ENCODE peak calls at places on chromosomes 4 and X, in five cellular contexts. M is coronary artery, L is WERI-Rb-1, I is astrocyte of the cerebellum, N is kidney epithelial cell. V is an unnamed sample.

GRCh38 chr4:6727081-6727942 is 11.3 kb downstream of the BLOC1S4 start:
- DNase-seq in M (no peak), L (no peak), I (no peak), N (no peak), V (no peak)

GRCh38 chr4:110808371-110808878 is 185.5 kb upstream of the PITX2 start:
- DNase-seq in M (no peak), L (no peak), I (no peak), N (peak; percentile 26), V (no peak)

GRCh38 chrX:53091354-53091753 is 2.6 kb upstream of the KANTR start:
- DNase-seq in M (no peak), L (no peak), I (no peak), N (no peak), V (no peak)

GRCh38 chr4:37533286-37534033 is 152.7 kb downstream of the RELL1 start:
- DNase-seq in M (no peak), L (no peak), I (no peak), N (no peak), V (no peak)

GRCh38 chr4:20318011-20318898 is 66.5 kb downstream of the SLIT2 start:
- DNase-seq in M (no peak), L (no peak), I (no peak), N (no peak), V (no peak)

GRCh38 chr4:37389967-37390580 is 145.5 kb downstream of the NWD2 start:
- DNase-seq in M (no peak), L (peak; percentile 28), I (peak; percentile 39), N (no peak), V (no peak)

GRCh38 chr4:185254434-185254833 is 45.0 kb downstream of the SNX25 start:
- DNase-seq in M (no peak), L (no peak), I (no peak), N (no peak), V (no peak)

GRCh38 chrX:69277961-69278795 is 112.9 kb upstream of the PJA1 start:
- DNase-seq in M (no peak), L (no peak), I (no peak), N (no peak), V (no peak)

GRCh38 chrX:103431316-103431715 is 55.0 kb downstream of the BEX3 start:
- DNase-seq in M (no peak), L (no peak), I (no peak), N (no peak), V (no peak)

GRCh38 chr4:2914220-2915126 is 48.7 kb downstream of the NOP14 start:
- DNase-seq in M (no peak), L (no peak), I (no peak), N (no peak), V (no peak)

GRCh38 chrX:131067216-131067615 is 9.1 kb downstream of the ARHGAP36 start:
- DNase-seq in M (no peak), L (no peak), I (no peak), N (no peak), V (no peak)

GRCh38 chr4:185774815-185775684 is 36.9 kb downstream of the SORBS2 start:
- DNase-seq in M (peak; percentile 86), L (no peak), I (peak; percentile 86), N (no peak), V (no peak)

GRCh38 chrX:114162068-114162735 is 421.7 kb upstream of the HTR2C start:
- DNase-seq in M (no peak), L (peak; percentile 24), I (no peak), N (no peak), V (no peak)

GRCh38 chr4:96102541-96103018 is 262.7 kb downstream of the PDHA2 start:
- DNase-seq in M (no peak), L (no peak), I (peak; percentile 43), N (no peak), V (no peak)

GRCh38 chr4:13797061-13797460 is 169.5 kb upstream of the BOD1L1 start:
- DNase-seq in M (no peak), L (no peak), I (no peak), N (no peak), V (no peak)

GRCh38 chrX:41922694-41923171 is 621 bp downstream of the CASK start:
- DNase-seq in M (peak; percentile 75), L (peak; percentile 45), I (no peak), N (no peak), V (peak; percentile 71)

GRCh38 chrX:39497717-39498265 is 600.0 kb downstream of the BCOR start:
- DNase-seq in M (no peak), L (peak; percentile 93), I (no peak), N (no peak), V (no peak)

GRCh38 chr4:165439344-165439743 is 60.5 kb downstream of the CPE start:
- DNase-seq in M (no peak), L (no peak), I (no peak), N (no peak), V (no peak)

GRCh38 chrX:129779747-129780146 is at the start of gene SASH3:
- DNase-seq in M (no peak), L (no peak), I (no peak), N (no peak), V (no peak)

GRCh38 chr4:150251752-150252190 is 173.5 kb downstream of the DCLK2 start:
- DNase-seq in M (no peak), L (peak; percentile 59), I (no peak), N (no peak), V (no peak)

GRCh38 chr4:162957521-162958143 is 209.1 kb downstream of the NAF1 start:
- DNase-seq in M (no peak), L (no peak), I (no peak), N (no peak), V (no peak)

GRCh38 chrX:20266810-20267598 is at the start of gene RPS6KA3:
- DNase-seq in M (peak; percentile 91), L (peak; percentile 88), I (peak; percentile 53), N (peak; percentile 23), V (peak; percentile 90)

GRCh38 chr4:97987019-97987648 is 156.1 kb downstream of the STPG2 start:
- DNase-seq in M (no peak), L (no peak), I (peak; percentile 28), N (peak; percentile 16), V (no peak)

GRCh38 chr4:171813195-171813955 is at the start of gene GALNTL6:
- DNase-seq in M (no peak), L (peak; percentile 66), I (no peak), N (no peak), V (peak; percentile 68)

GRCh38 chrX:138759217-138759943 is 47.9 kb upstream of the FGF13 start:
- DNase-seq in M (no peak), L (no peak), I (no peak), N (no peak), V (no peak)

GRCh38 chr4:1471443-1472147 is 65.4 kb upstream of the NKX1-1 start:
- DNase-seq in M (no peak), L (peak; percentile 83), I (no peak), N (no peak), V (no peak)

GRCh38 chr4:184765473-184766346 is 31.8 kb upstream of the CENPU start:
- DNase-seq in M (no peak), L (peak; percentile 52), I (no peak), N (no peak), V (no peak)

GRCh38 chrX:100098660-100099375 is 311.3 kb downstream of the PCDH19 start:
- DNase-seq in M (no peak), L (no peak), I (no peak), N (peak; percentile 29), V (no peak)

GRCh38 chr4:182188622-182189021 is 54.6 kb upstream of the TENM3 start:
- DNase-seq in M (no peak), L (no peak), I (no peak), N (no peak), V (no peak)

GRCh38 chrX:1578511-1579173 is 12.8 kb upstream of the AKAP17A start:
- DNase-seq in M (no peak), L (no peak), I (no peak), N (no peak), V (no peak)

GRCh38 chr4:169440446-169440845 is 169.7 kb upstream of the SH3RF1 start:
- DNase-seq in M (no peak), L (no peak), I (peak; percentile 40), N (peak; percentile 4), V (no peak)

GRCh38 chrX:40922307-40922706 is 162.9 kb upstream of the USP9X start:
- DNase-seq in M (no peak), L (peak; percentile 13), I (peak; percentile 45), N (no peak), V (no peak)

GRCh38 chr4:179465131-179465797 is 2023.0 kb upstream of the AGA start:
- DNase-seq in M (no peak), L (no peak), I (peak; percentile 27), N (peak; percentile 2), V (no peak)

GRCh38 chrX:153700376-153700945 is 12.7 kb downstream of the SLC6A8 start:
- DNase-seq in M (no peak), L (no peak), I (no peak), N (no peak), V (no peak)
- TF ChIP-seq CTCF in M (no peak), L (no peak), I (no peak), N (no peak), V (no peak)

GRCh38 chrX:32118832-32119231 is 1047.0 kb upstream of the FTHL17 start:
- DNase-seq in M (no peak), L (no peak), I (no peak), N (no peak), V (no peak)

DNA sequence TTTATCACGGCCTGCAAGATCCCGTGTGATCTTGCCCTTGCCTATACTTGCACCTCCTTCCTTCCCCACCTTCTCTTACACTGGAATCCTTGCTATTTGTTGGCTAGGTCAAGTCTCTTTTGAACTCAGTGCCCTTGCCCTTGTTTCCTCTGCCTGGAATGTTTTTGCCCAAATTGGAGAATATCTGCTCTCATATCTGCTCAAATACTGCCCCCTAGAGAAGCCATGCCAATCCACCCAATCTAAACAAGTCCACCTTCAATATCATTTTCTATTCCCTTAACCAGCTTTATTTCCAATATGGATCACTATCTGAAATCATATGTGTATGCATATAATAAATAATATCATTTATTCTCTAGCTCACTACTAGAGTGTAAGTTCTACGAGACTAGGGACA is 1044.2 kb upstream of the FTHL17 start:
- DNase-seq in M (no peak), L (no peak), I (no peak), N (no peak), V (no peak)
- TF ChIP-seq CTCF in M (no peak), L (no peak), I (no peak), N (peak; percentile 11), V (no peak)

DNA sequence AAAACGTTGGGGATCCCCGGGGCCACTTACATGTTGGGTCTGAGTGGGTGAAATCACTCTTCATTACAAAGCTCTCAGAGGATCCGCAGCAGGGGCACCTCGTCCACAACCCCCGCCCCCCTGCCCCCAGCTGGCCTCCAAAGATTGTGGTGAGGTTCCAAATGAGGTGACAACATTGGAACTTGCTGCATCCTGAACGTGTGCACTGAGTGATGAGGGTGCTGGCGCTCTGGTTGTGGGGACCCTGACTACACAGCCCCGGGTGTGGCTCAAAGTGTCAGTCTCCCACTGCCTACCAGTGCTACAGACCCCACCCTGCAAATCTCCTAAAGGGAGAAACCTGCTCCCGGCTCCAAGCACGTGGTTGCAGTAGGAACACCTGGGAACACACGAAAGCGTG is 111.9 kb downstream of the PHKA2 start:
- DNase-seq in M (no peak), L (no peak), I (no peak), N (no peak), V (no peak)
- TF ChIP-seq CTCF in M (no peak), L (no peak), I (no peak), N (no peak), V (no peak)

DNA sequence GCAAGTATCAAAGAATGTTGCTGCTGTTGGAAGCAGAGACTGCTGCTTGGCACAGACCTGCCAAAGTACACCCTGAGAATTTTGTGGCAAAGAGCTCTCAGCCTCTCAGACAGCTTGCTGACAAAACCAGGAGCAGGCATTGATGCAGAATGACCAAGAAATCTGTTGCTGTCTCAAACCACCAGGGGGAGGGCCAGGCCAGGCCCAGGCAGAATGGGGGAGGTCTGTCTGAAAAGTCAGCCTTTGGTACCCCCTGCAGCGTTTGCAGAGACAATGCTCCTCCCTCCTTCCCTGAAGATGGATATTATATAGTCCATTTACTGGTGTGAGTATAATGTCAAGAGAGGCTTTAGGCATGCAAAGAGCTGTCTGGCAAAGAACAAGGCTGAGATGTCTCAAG is 52.9 kb upstream of the TRPC5OS start:
- DNase-seq in M (no peak), L (peak; percentile 77), I (no peak), N (no peak), V (no peak)
- TF ChIP-seq CTCF in M (no peak), L (peak; percentile 84), I (peak; percentile 42), N (peak; percentile 57), V (peak; percentile 75)